ENCODE peak calls at places on chromosome X, in seven cellular contexts. R, G, Z, H, K, S and Q are unnamed samples.

GRCh38 chrX:39818750-39819149 is 279.0 kb downstream of the BCOR start:
- DNase-seq in R (no peak), G (no peak), Z (no peak), H (no peak), K (no peak), S (no peak), Q (no peak)

GRCh38 chrX:154317391-154318000 is 21.9 kb downstream of the TKTL1 start:
- DNase-seq in R (no peak), G (peak), Z (peak), H (no peak), K (no peak), S (no peak), Q (peak)

GRCh38 chrX:114962209-114962608 is 55.2 kb downstream of the IL13RA2 start:
- DNase-seq in R (no peak), G (no peak), Z (no peak), H (no peak), K (no peak), S (no peak), Q (no peak)

GRCh38 chrX:151098996-151099395 is 77.4 kb upstream of the GPR50 start:
- DNase-seq in R (no peak), G (no peak), Z (no peak), H (no peak), K (no peak), S (no peak), Q (no peak)

GRCh38 chrX:73850124-73851013 is 287.4 kb downstream of the CHIC1 start:
- DNase-seq in R (no peak), G (peak), Z (peak), H (peak), K (no peak), S (no peak), Q (no peak)

GRCh38 chrX:30935985-30936384 is 46.9 kb upstream of the TAB3 start:
- DNase-seq in R (no peak), G (peak), Z (peak), H (no peak), K (no peak), S (no peak), Q (peak)

GRCh38 chrX:24423960-24424359 is 41.1 kb upstream of the PDK3 start:
- DNase-seq in R (no peak), G (no peak), Z (no peak), H (no peak), K (no peak), S (no peak), Q (no peak)

GRCh38 chrX:149185087-149185486 is 320.0 kb downstream of the IDS start:
- DNase-seq in R (no peak), G (no peak), Z (no peak), H (no peak), K (no peak), S (no peak), Q (no peak)

GRCh38 chrX:21481761-21482160 is 107.5 kb downstream of the CNKSR2 start:
- DNase-seq in R (no peak), G (no peak), Z (no peak), H (no peak), K (no peak), S (no peak), Q (no peak)

GRCh38 chrX:12378263-12378662 is 240.0 kb downstream of the FRMPD4 start:
- DNase-seq in R (no peak), G (no peak), Z (no peak), H (no peak), K (no peak), S (no peak), Q (no peak)

GRCh38 chrX:274904-275475 is 6.2 kb upstream of the PLCXD1 start:
- DNase-seq in R (no peak), G (peak), Z (peak), H (no peak), K (no peak), S (no peak), Q (no peak)

GRCh38 chrX:109964390-109964789 is 38.5 kb upstream of the TMEM164 start:
- DNase-seq in R (no peak), G (no peak), Z (no peak), H (no peak), K (no peak), S (no peak), Q (no peak)

GRCh38 chrX:129760155-129760554 is 19.6 kb upstream of the SASH3 start:
- DNase-seq in R (no peak), G (no peak), Z (no peak), H (no peak), K (no peak), S (no peak), Q (no peak)

GRCh38 chrX:46710927-46711623 is 47.8 kb downstream of the SLC9A7 start:
- DNase-seq in R (peak), G (peak), Z (peak), H (no peak), K (no peak), S (no peak), Q (no peak)

GRCh38 chrX:72051589-72051988 is 80.1 kb downstream of the RTL5 start:
- DNase-seq in R (no peak), G (no peak), Z (no peak), H (no peak), K (no peak), S (no peak), Q (no peak)